ENCODE peak calls at places on chromosomes 12 and 14, in five cellular contexts. L, N, K, Z and H are unnamed samples.

GRCh38 chr12:95446511-95446910 is 27.4 kb upstream of the METAP2 start:
- DNase-seq in L (peak), N (no peak), K (peak), Z (no peak), H (peak)

GRCh38 chr14:69850736-69851112 is 28.5 kb upstream of the SMOC1 start:
- DNase-seq in L (no peak), N (no peak), K (no peak), Z (no peak), H (no peak)

GRCh38 chr12:49233842-49234526 is 30.9 kb upstream of the TUBA1C start:
- DNase-seq in L (no peak), N (no peak), K (no peak), Z (no peak), H (no peak)

GRCh38 chr12:65823481-65824313 is 586 bp upstream of the HMGA2 start:
- DNase-seq in L (peak), N (no peak), K (peak), Z (no peak), H (peak)

GRCh38 chr14:90741682-90741946 is 74.6 kb downstream of the TTC7B start:
- DNase-seq in L (no peak), N (no peak), K (no peak), Z (no peak), H (no peak)

GRCh38 chr12:85951823-85952222 is 77.7 kb downstream of the NTS start:
- DNase-seq in L (no peak), N (no peak), K (no peak), Z (no peak), H (no peak)

GRCh38 chr12:11695321-11695720 is 45.8 kb downstream of the ETV6 start:
- DNase-seq in L (no peak), N (no peak), K (no peak), Z (no peak), H (no peak)

GRCh38 chr14:59407246-59407615 is 57.9 kb downstream of the GPR135 start:
- DNase-seq in L (no peak), N (no peak), K (no peak), Z (peak), H (no peak)

GRCh38 chr14:47148686-47149085 is 497.1 kb upstream of the RPL10L start:
- DNase-seq in L (no peak), N (no peak), K (no peak), Z (no peak), H (no peak)

GRCh38 chr14:72745546-72745945 is 148.4 kb downstream of the DPF3 start:
- DNase-seq in L (no peak), N (no peak), K (no peak), Z (peak), H (no peak)

GRCh38 chr14:23430733-23431105 is 4.7 kb downstream of the MYH7 start:
- DNase-seq in L (no peak), N (no peak), K (no peak), Z (no peak), H (no peak)

GRCh38 chr12:43937947-43938346 is 102.1 kb downstream of the TMEM117 start:
- DNase-seq in L (no peak), N (no peak), K (peak), Z (no peak), H (no peak)

GRCh38 chr12:19916193-19916498 is 452.2 kb upstream of the PDE3A start:
- DNase-seq in L (no peak), N (no peak), K (no peak), Z (no peak), H (no peak)

GRCh38 chr12:125403145-125403789 is 338.0 kb downstream of the AACS start:
- DNase-seq in L (peak), N (no peak), K (peak), Z (no peak), H (no peak)

GRCh38 chr14:102285106-102285505 is 19.9 kb downstream of the MOK start:
- DNase-seq in L (no peak), N (no peak), K (no peak), Z (no peak), H (no peak)

GRCh38 chr14:30243805-30244204 is 315.2 kb upstream of the G2E3 start:
- DNase-seq in L (no peak), N (no peak), K (no peak), Z (no peak), H (no peak)

GRCh38 chr14:96100171-96101064 is 61.3 kb downstream of the C14orf132 start:
- DNase-seq in L (peak), N (peak), K (peak), Z (peak), H (peak)

GRCh38 chr12:105083041-105083440 is 1.2 kb downstream of the ALDH1L2 start:
- DNase-seq in L (no peak), N (no peak), K (no peak), Z (no peak), H (no peak)

GRCh38 chr14:69715725-69716482 is 51.0 kb upstream of the SRSF5 start:
- DNase-seq in L (no peak), N (peak), K (no peak), Z (peak), H (no peak)

GRCh38 chr12:56159482-56160105 is 1.4 kb downstream of the MYL6 start:
- DNase-seq in L (no peak), N (no peak), K (no peak), Z (no peak), H (no peak)

GRCh38 chr12:6614513-6615177 is 7.5 kb upstream of the CHD4 start:
- DNase-seq in L (no peak), N (no peak), K (no peak), Z (no peak), H (no peak)

GRCh38 chr14:103700753-103701490 is 14.3 kb downstream of the XRCC3 start:
- DNase-seq in L (no peak), N (no peak), K (no peak), Z (no peak), H (no peak)

GRCh38 chr12:3233813-3234212 is 156.6 kb downstream of the TSPAN9 start:
- DNase-seq in L (no peak), N (no peak), K (no peak), Z (no peak), H (no peak)

GRCh38 chr12:118103601-118104382 is at the start of gene VSIG10:
- DNase-seq in L (peak), N (no peak), K (peak), Z (peak), H (peak)

GRCh38 chr12:103503546-103504480 is 8.0 kb upstream of the C12orf42 start:
- DNase-seq in L (peak), N (no peak), K (peak), Z (no peak), H (peak)
- TF ChIP-seq CTCF in L (peak), N (no peak), K (peak), Z (no peak), H (peak)

GRCh38 chr14:93332032-93332852 is 594 bp downstream of the BTBD7 start:
- DNase-seq in L (peak), N (no peak), K (peak), Z (no peak), H (peak)

GRCh38 chr14:93337884-93338283 is 5.0 kb upstream of the BTBD7 start:
- DNase-seq in L (no peak), N (no peak), K (no peak), Z (no peak), H (no peak)

GRCh38 chr14:93333631-93334095 is 827 bp upstream of the BTBD7 start:
- DNase-seq in L (no peak), N (no peak), K (no peak), Z (no peak), H (no peak)

GRCh38 chr14:93332853-93333630 is at the start of gene BTBD7:
- DNase-seq in L (peak), N (peak), K (peak), Z (peak), H (peak)

GRCh38 chr14:93337143-93337753 is 4.4 kb upstream of the BTBD7 start:
- DNase-seq in L (no peak), N (no peak), K (peak), Z (no peak), H (no peak)
- TF ChIP-seq CTCF in L (no peak), N (no peak), K (no peak), Z (no peak), H (no peak)

GRCh38 chr14:68596211-68596610 is 196.7 kb downstream of the ZFP36L1 start:
- DNase-seq in L (no peak), N (no peak), K (no peak), Z (no peak), H (no peak)
- TF ChIP-seq CTCF in L (no peak), N (no peak), K (no peak), Z (no peak), H (no peak)

DNA sequence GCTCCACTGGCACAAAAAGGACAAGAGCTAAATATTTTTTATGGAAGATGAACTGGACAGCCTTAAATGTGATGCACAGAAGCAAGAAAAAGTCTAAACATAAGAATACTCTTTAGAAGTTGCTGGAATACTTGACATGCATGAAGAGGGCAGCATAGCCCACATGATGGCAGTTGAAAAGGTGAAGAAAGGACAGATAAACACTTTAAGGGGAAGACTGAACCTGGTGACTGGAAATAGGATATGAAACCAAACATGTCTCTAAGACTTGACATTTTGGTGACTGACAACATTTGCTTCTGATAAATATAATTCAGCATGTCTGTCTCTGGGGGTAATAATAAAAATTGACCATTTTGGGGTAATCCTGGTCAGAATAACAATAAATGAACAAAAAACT is 273.1 kb downstream of the CCDC91 start:
- DNase-seq in L (no peak), N (no peak), K (no peak), Z (no peak), H (no peak)
- TF ChIP-seq CTCF in L (no peak), N (no peak), K (no peak), Z (no peak), H (no peak)